ENCODE peak calls at places on chromosome 7, in nine cellular contexts. A, I, K, X, S, Q, G, D and O are unnamed samples.
A peak's percentile ranks its signal among the peaks of the same experiment; 100 is the strongest.

GRCh38 chr7:23404546-23405239 is 65.6 kb downstream of the IGF2BP3 start:
- DNase-seq in A (no peak), I (peak; percentile 42), K (no peak), X (no peak), S (no peak), Q (no peak), G (no peak), D (no peak), O (no peak)

GRCh38 chr7:131765575-131765974 is 209.1 kb upstream of the PODXL start:
- DNase-seq in A (no peak), I (no peak), K (no peak), X (no peak), S (no peak), Q (no peak), G (no peak), D (no peak), O (no peak)

GRCh38 chr7:82675396-82675795 is 231.8 kb upstream of the CACNA2D1 start:
- DNase-seq in A (no peak), I (peak; percentile 43), K (no peak), X (no peak), S (no peak), Q (no peak), G (no peak), D (no peak), O (no peak)

GRCh38 chr7:134907639-134908038 is 78.7 kb upstream of the AGBL3 start:
- DNase-seq in A (no peak), I (peak; percentile 85), K (no peak), X (no peak), S (peak; percentile 30), Q (no peak), G (no peak), D (no peak), O (no peak)

GRCh38 chr7:47763063-47763974 is 181.4 kb upstream of the TNS3 start:
- DNase-seq in A (no peak), I (peak; percentile 92), K (no peak), X (no peak), S (peak; percentile 35), Q (no peak), G (no peak), D (no peak), O (peak; percentile 14)

GRCh38 chr7:157684157-157684595 is 347.4 kb downstream of the DNAJB6 start:
- DNase-seq in A (no peak), I (peak; percentile 49), K (no peak), X (peak; percentile 75), S (no peak), Q (no peak), G (no peak), D (no peak), O (no peak)

GRCh38 chr7:119086026-119086425 is 861.5 kb downstream of the ANKRD7 start:
- DNase-seq in A (no peak), I (no peak), K (no peak), X (no peak), S (no peak), Q (no peak), G (no peak), D (no peak), O (no peak)

GRCh38 chr7:94509264-94509878 is at the start of gene CASD1:
- DNase-seq in A (peak; percentile 82), I (peak; percentile 10), K (peak; percentile 78), X (peak; percentile 72), S (peak; percentile 80), Q (peak; percentile 15), G (no peak), D (peak; percentile 93), O (peak; percentile 68)

DNA sequence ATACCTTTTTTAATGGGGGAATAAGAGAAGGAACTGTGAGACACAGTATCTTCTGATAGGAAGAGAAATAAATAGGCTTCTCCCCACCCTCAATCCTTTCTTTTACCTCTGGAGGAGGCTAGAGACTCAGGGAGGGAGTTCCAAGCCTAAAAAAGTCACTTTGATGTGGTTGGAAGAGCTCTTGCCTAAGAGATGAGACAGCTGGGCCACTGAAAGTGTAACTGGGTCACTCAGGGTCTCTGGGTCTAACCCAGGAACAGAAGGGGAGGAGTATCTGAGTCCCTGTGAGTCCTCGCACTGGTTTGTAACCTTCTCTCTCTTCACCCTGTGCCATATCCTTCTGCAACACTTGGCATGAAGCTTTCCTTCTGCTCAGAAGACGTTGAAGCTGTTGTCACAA is 222.9 kb upstream of the AGK start:
- DNase-seq in A (no peak), I (no peak), K (peak; percentile 23), X (no peak), S (no peak), Q (no peak), G (no peak), D (no peak), O (no peak)
- TF ChIP-seq CTCF in A (no peak), I (no peak), K (peak; percentile 35), X (no peak), S (no peak), Q (no peak), G (no peak), D (no peak), O (no peak)

GRCh38 chr7:139797607-139798006 is 19.8 kb upstream of the HIPK2 start:
- DNase-seq in A (no peak), I (peak; percentile 32), K (no peak), X (no peak), S (no peak), Q (no peak), G (no peak), D (no peak), O (no peak)
- H3K27ac ChIP-seq in A (no peak overlapping the region), I (no peak overlapping the region), K (no peak overlapping the region), X (no peak overlapping the region), S (no peak overlapping the region), Q (no peak overlapping the region), G (no peak overlapping the region), D (no peak overlapping the region), O (no peak overlapping the region)

DNA sequence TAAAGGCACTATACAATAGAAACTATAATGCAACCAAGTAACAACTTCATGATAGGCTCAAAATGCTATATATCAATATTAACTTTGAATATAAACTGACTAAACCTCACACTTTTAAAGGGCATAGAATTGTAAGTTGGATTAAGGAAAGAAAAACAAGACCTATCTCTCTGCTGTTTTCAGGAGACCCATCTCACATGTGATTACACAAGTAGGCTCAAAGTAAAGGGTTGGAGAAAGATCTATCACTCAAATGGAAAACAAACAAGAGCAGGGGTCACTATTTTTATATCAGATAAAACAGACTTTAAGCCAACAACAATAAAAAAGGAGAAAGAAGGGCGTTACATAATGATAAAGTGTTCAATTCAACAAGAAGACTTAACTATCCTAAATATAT is 155.5 kb downstream of the CDK14 start:
- DNase-seq in A (no peak), I (no peak), K (no peak), X (no peak), S (no peak), Q (no peak), G (no peak), D (no peak), O (no peak)
- H3K36me3 ChIP-seq in A (no peaks in the 10 kb centered on the region), I (no peaks in the 10 kb centered on the region), K (no peaks in the 10 kb centered on the region), X (no peaks in the 10 kb centered on the region), S (no peaks in the 10 kb centered on the region), Q (no peaks in the 10 kb centered on the region), G (no peaks in the 10 kb centered on the region), D (no peaks in the 10 kb centered on the region), O (no peaks in the 10 kb centered on the region)

GRCh38 chr7:17613338-17614041 is 315.0 kb downstream of the AHR start:
- DNase-seq in A (no peak), I (no peak), K (no peak), X (no peak), S (no peak), Q (no peak), G (no peak), D (peak; percentile 13), O (no peak)
- TF ChIP-seq CTCF in A (no peak), I (no peak), K (no peak), X (no peak), S (no peak), Q (no peak), G (no peak), D (no peak), O (no peak)